ENCODE peak calls at places on chromosomes 2 and 18, in five cellular contexts. One of them, this sample, is unnamed.

GRCh38 chr2:109383505-109384307 is 230.1 kb downstream of the SEPTIN10 start:
- DNase-seq in NCI-H748 treated with DMSO at 0.1 percent for 48 hours: no peak
- DNase-seq in right lobe of liver: no peak
- DNase-seq in NCI-H774: no peak
- DNase-seq in stimulated activated CD4-positive, alpha-beta T cell treated with anti-CD3 and anti-CD28 coated beads, Interleukin-2, amount 100 ng/mL, for 24 hours: no peak
- DNase-seq in this sample: no peak

GRCh38 chr2:79292936-79293335 is 133.4 kb upstream of the REG3A start:
- DNase-seq in NCI-H748 treated with DMSO at 0.1 percent for 48 hours: no peak
- DNase-seq in right lobe of liver: no peak
- DNase-seq in NCI-H774: no peak
- DNase-seq in stimulated activated CD4-positive, alpha-beta T cell treated with anti-CD3 and anti-CD28 coated beads, Interleukin-2, amount 100 ng/mL, for 24 hours: no peak
- DNase-seq in this sample: no peak

GRCh38 chr2:171394164-171394725 is 39.5 kb downstream of the METTL8 start:
- DNase-seq in NCI-H748 treated with DMSO at 0.1 percent for 48 hours: no peak
- DNase-seq in right lobe of liver: no peak
- DNase-seq in NCI-H774: no peak
- DNase-seq in stimulated activated CD4-positive, alpha-beta T cell treated with anti-CD3 and anti-CD28 coated beads, Interleukin-2, amount 100 ng/mL, for 24 hours: no peak
- DNase-seq in this sample: no peak

GRCh38 chr2:113211226-113212105 is 37.7 kb downstream of the PSD4 start:
- DNase-seq in NCI-H748 treated with DMSO at 0.1 percent for 48 hours: no peak
- DNase-seq in right lobe of liver: no peak
- DNase-seq in NCI-H774: no peak
- DNase-seq in stimulated activated CD4-positive, alpha-beta T cell treated with anti-CD3 and anti-CD28 coated beads, Interleukin-2, amount 100 ng/mL, for 24 hours: no peak
- DNase-seq in this sample: peak; percentile 58

GRCh38 chr2:12556762-12557161 is 160.0 kb upstream of the TRIB2 start:
- DNase-seq in NCI-H748 treated with DMSO at 0.1 percent for 48 hours: no peak
- DNase-seq in right lobe of liver: no peak
- DNase-seq in NCI-H774: no peak
- DNase-seq in stimulated activated CD4-positive, alpha-beta T cell treated with anti-CD3 and anti-CD28 coated beads, Interleukin-2, amount 100 ng/mL, for 24 hours: peak; percentile 12
- DNase-seq in this sample: no peak

GRCh38 chr2:119174216-119174992 is 15.9 kb upstream of the C1QL2 start:
- DNase-seq in NCI-H748 treated with DMSO at 0.1 percent for 48 hours: peak; percentile 18
- DNase-seq in right lobe of liver: peak; percentile 44
- DNase-seq in NCI-H774: peak; percentile 28
- DNase-seq in stimulated activated CD4-positive, alpha-beta T cell treated with anti-CD3 and anti-CD28 coated beads, Interleukin-2, amount 100 ng/mL, for 24 hours: peak; percentile 71
- DNase-seq in this sample: no peak

GRCh38 chr2:95670167-95670566 is 78.4 kb downstream of the TRIM43 start:
- DNase-seq in NCI-H748 treated with DMSO at 0.1 percent for 48 hours: no peak
- DNase-seq in right lobe of liver: no peak
- DNase-seq in NCI-H774: no peak
- DNase-seq in stimulated activated CD4-positive, alpha-beta T cell treated with anti-CD3 and anti-CD28 coated beads, Interleukin-2, amount 100 ng/mL, for 24 hours: no peak
- DNase-seq in this sample: peak; percentile 73

GRCh38 chr2:37576831-37577230 is 94.6 kb downstream of the CDC42EP3 start:
- DNase-seq in NCI-H748 treated with DMSO at 0.1 percent for 48 hours: no peak
- DNase-seq in right lobe of liver: no peak
- DNase-seq in NCI-H774: no peak
- DNase-seq in stimulated activated CD4-positive, alpha-beta T cell treated with anti-CD3 and anti-CD28 coated beads, Interleukin-2, amount 100 ng/mL, for 24 hours: no peak
- DNase-seq in this sample: no peak

GRCh38 chr2:188478724-188479123 is 187.1 kb downstream of the GULP1 start:
- DNase-seq in NCI-H748 treated with DMSO at 0.1 percent for 48 hours: no peak
- DNase-seq in right lobe of liver: no peak
- DNase-seq in NCI-H774: no peak
- DNase-seq in stimulated activated CD4-positive, alpha-beta T cell treated with anti-CD3 and anti-CD28 coated beads, Interleukin-2, amount 100 ng/mL, for 24 hours: no peak
- DNase-seq in this sample: no peak

GRCh38 chr2:72991439-72991725 is 74.1 kb downstream of the EMX1 start:
- DNase-seq in NCI-H748 treated with DMSO at 0.1 percent for 48 hours: no peak
- DNase-seq in right lobe of liver: no peak
- DNase-seq in NCI-H774: no peak
- DNase-seq in stimulated activated CD4-positive, alpha-beta T cell treated with anti-CD3 and anti-CD28 coated beads, Interleukin-2, amount 100 ng/mL, for 24 hours: no peak
- DNase-seq in this sample: no peak

GRCh38 chr2:1664698-1665097 is 79.6 kb downstream of the PXDN start:
- DNase-seq in NCI-H748 treated with DMSO at 0.1 percent for 48 hours: no peak
- DNase-seq in right lobe of liver: no peak
- DNase-seq in NCI-H774: no peak
- DNase-seq in stimulated activated CD4-positive, alpha-beta T cell treated with anti-CD3 and anti-CD28 coated beads, Interleukin-2, amount 100 ng/mL, for 24 hours: no peak
- DNase-seq in this sample: no peak

GRCh38 chr2:218295029-218295428 is 2.7 kb upstream of the TMBIM1 start:
- DNase-seq in NCI-H748 treated with DMSO at 0.1 percent for 48 hours: no peak
- DNase-seq in right lobe of liver: no peak
- DNase-seq in NCI-H774: no peak
- DNase-seq in stimulated activated CD4-positive, alpha-beta T cell treated with anti-CD3 and anti-CD28 coated beads, Interleukin-2, amount 100 ng/mL, for 24 hours: no peak
- DNase-seq in this sample: no peak

GRCh38 chr2:18684202-18685040 is 95.1 kb upstream of the NT5C1B start:
- DNase-seq in NCI-H748 treated with DMSO at 0.1 percent for 48 hours: no peak
- DNase-seq in right lobe of liver: no peak
- DNase-seq in NCI-H774: no peak
- DNase-seq in stimulated activated CD4-positive, alpha-beta T cell treated with anti-CD3 and anti-CD28 coated beads, Interleukin-2, amount 100 ng/mL, for 24 hours: no peak
- DNase-seq in this sample: no peak

GRCh38 chr2:208040199-208041171 is 15.2 kb upstream of the PLEKHM3 start:
- DNase-seq in NCI-H748 treated with DMSO at 0.1 percent for 48 hours: peak; percentile 47
- DNase-seq in right lobe of liver: peak; percentile 40
- DNase-seq in NCI-H774: no peak
- DNase-seq in stimulated activated CD4-positive, alpha-beta T cell treated with anti-CD3 and anti-CD28 coated beads, Interleukin-2, amount 100 ng/mL, for 24 hours: peak; percentile 82
- DNase-seq in this sample: no peak

GRCh38 chr2:27854224-27854623 is 36.0 kb downstream of the RBKS start:
- DNase-seq in NCI-H748 treated with DMSO at 0.1 percent for 48 hours: no peak
- DNase-seq in right lobe of liver: peak; percentile 22
- DNase-seq in NCI-H774: no peak
- DNase-seq in stimulated activated CD4-positive, alpha-beta T cell treated with anti-CD3 and anti-CD28 coated beads, Interleukin-2, amount 100 ng/mL, for 24 hours: no peak
- DNase-seq in this sample: no peak

GRCh38 chr18:41372266-41372665 is 582.8 kb upstream of the PIK3C3 start:
- DNase-seq in NCI-H748 treated with DMSO at 0.1 percent for 48 hours: peak; percentile 80
- DNase-seq in right lobe of liver: no peak
- DNase-seq in NCI-H774: peak; percentile 51
- DNase-seq in stimulated activated CD4-positive, alpha-beta T cell treated with anti-CD3 and anti-CD28 coated beads, Interleukin-2, amount 100 ng/mL, for 24 hours: no peak
- DNase-seq in this sample: no peak

GRCh38 chr18:12287131-12287681 is 20.8 kb upstream of the TUBB6 start:
- DNase-seq in NCI-H748 treated with DMSO at 0.1 percent for 48 hours: no peak
- DNase-seq in right lobe of liver: no peak
- DNase-seq in NCI-H774: no peak
- DNase-seq in stimulated activated CD4-positive, alpha-beta T cell treated with anti-CD3 and anti-CD28 coated beads, Interleukin-2, amount 100 ng/mL, for 24 hours: no peak
- DNase-seq in this sample: no peak

GRCh38 chr2:28101892-28102291 is 211.4 kb downstream of the BABAM2 start:
- DNase-seq in NCI-H748 treated with DMSO at 0.1 percent for 48 hours: no peak
- DNase-seq in right lobe of liver: no peak
- DNase-seq in NCI-H774: no peak
- DNase-seq in stimulated activated CD4-positive, alpha-beta T cell treated with anti-CD3 and anti-CD28 coated beads, Interleukin-2, amount 100 ng/mL, for 24 hours: no peak
- DNase-seq in this sample: no peak

GRCh38 chr2:33526132-33526531 is 49.7 kb downstream of the RASGRP3 start:
- DNase-seq in NCI-H748 treated with DMSO at 0.1 percent for 48 hours: no peak
- DNase-seq in right lobe of liver: no peak
- DNase-seq in NCI-H774: no peak
- DNase-seq in stimulated activated CD4-positive, alpha-beta T cell treated with anti-CD3 and anti-CD28 coated beads, Interleukin-2, amount 100 ng/mL, for 24 hours: no peak
- DNase-seq in this sample: no peak

GRCh38 chr2:21052044-21052443 is 8.2 kb upstream of the APOB start:
- DNase-seq in NCI-H748 treated with DMSO at 0.1 percent for 48 hours: no peak
- DNase-seq in right lobe of liver: peak; percentile 66
- DNase-seq in NCI-H774: no peak
- DNase-seq in stimulated activated CD4-positive, alpha-beta T cell treated with anti-CD3 and anti-CD28 coated beads, Interleukin-2, amount 100 ng/mL, for 24 hours: no peak
- DNase-seq in this sample: no peak

GRCh38 chr2:230262246-230262645 is 36.7 kb downstream of the SP140 start:
- DNase-seq in NCI-H748 treated with DMSO at 0.1 percent for 48 hours: no peak
- DNase-seq in right lobe of liver: no peak
- DNase-seq in NCI-H774: no peak
- DNase-seq in stimulated activated CD4-positive, alpha-beta T cell treated with anti-CD3 and anti-CD28 coated beads, Interleukin-2, amount 100 ng/mL, for 24 hours: no peak
- DNase-seq in this sample: no peak

GRCh38 chr2:235644191-235644590 is 150.3 kb downstream of the AGAP1 start:
- DNase-seq in NCI-H748 treated with DMSO at 0.1 percent for 48 hours: no peak
- DNase-seq in right lobe of liver: no peak
- DNase-seq in NCI-H774: no peak
- DNase-seq in stimulated activated CD4-positive, alpha-beta T cell treated with anti-CD3 and anti-CD28 coated beads, Interleukin-2, amount 100 ng/mL, for 24 hours: no peak
- DNase-seq in this sample: no peak

GRCh38 chr2:36921984-36922383 is 44.4 kb downstream of the STRN start:
- DNase-seq in NCI-H748 treated with DMSO at 0.1 percent for 48 hours: no peak
- DNase-seq in right lobe of liver: no peak
- DNase-seq in NCI-H774: no peak
- DNase-seq in stimulated activated CD4-positive, alpha-beta T cell treated with anti-CD3 and anti-CD28 coated beads, Interleukin-2, amount 100 ng/mL, for 24 hours: no peak
- DNase-seq in this sample: no peak

GRCh38 chr18:48543228-48543627 is 4.4 kb downstream of the CTIF start:
- DNase-seq in NCI-H748 treated with DMSO at 0.1 percent for 48 hours: no peak
- DNase-seq in right lobe of liver: no peak
- DNase-seq in NCI-H774: no peak
- DNase-seq in stimulated activated CD4-positive, alpha-beta T cell treated with anti-CD3 and anti-CD28 coated beads, Interleukin-2, amount 100 ng/mL, for 24 hours: peak; percentile 37
- DNase-seq in this sample: no peak

GRCh38 chr2:240704651-240705050 is 13.0 kb downstream of the AQP12A start:
- DNase-seq in NCI-H748 treated with DMSO at 0.1 percent for 48 hours: no peak
- DNase-seq in right lobe of liver: peak; percentile 14
- DNase-seq in NCI-H774: no peak
- DNase-seq in stimulated activated CD4-positive, alpha-beta T cell treated with anti-CD3 and anti-CD28 coated beads, Interleukin-2, amount 100 ng/mL, for 24 hours: peak; percentile 45
- DNase-seq in this sample: no peak

GRCh38 chr2:27307545-27308358 is 493 bp downstream of the UCN start:
- DNase-seq in NCI-H748 treated with DMSO at 0.1 percent for 48 hours: peak; percentile 10
- DNase-seq in right lobe of liver: no peak
- DNase-seq in NCI-H774: no peak
- DNase-seq in stimulated activated CD4-positive, alpha-beta T cell treated with anti-CD3 and anti-CD28 coated beads, Interleukin-2, amount 100 ng/mL, for 24 hours: no peak
- DNase-seq in this sample: no peak

GRCh38 chr2:218788529-218789237 is 6.7 kb downstream of the CYP27A1 start:
- DNase-seq in NCI-H748 treated with DMSO at 0.1 percent for 48 hours: no peak
- DNase-seq in right lobe of liver: no peak
- DNase-seq in NCI-H774: no peak
- DNase-seq in stimulated activated CD4-positive, alpha-beta T cell treated with anti-CD3 and anti-CD28 coated beads, Interleukin-2, amount 100 ng/mL, for 24 hours: no peak
- DNase-seq in this sample: no peak

GRCh38 chr2:190328748-190329147 is 9.1 kb upstream of the HIBCH start:
- DNase-seq in NCI-H748 treated with DMSO at 0.1 percent for 48 hours: no peak
- DNase-seq in right lobe of liver: no peak
- DNase-seq in NCI-H774: no peak
- DNase-seq in stimulated activated CD4-positive, alpha-beta T cell treated with anti-CD3 and anti-CD28 coated beads, Interleukin-2, amount 100 ng/mL, for 24 hours: no peak
- DNase-seq in this sample: no peak